ENCODE peak calls at places on chromosomes 2 and 18, in five cellular contexts. One of them, this sample, is unnamed.

GRCh38 chr2:39020383-39020782 is 100.5 kb downstream of the SOS1 start:
- DNase-seq in tibial artery: no peak
- DNase-seq in HCEC 1CT: no peak
- DNase-seq in NCI-H1105 treated with DMSO at 0.1 percent for 48 hours: no peak
- DNase-seq in renal cortical epithelial cell: no peak
- DNase-seq in this sample: no peak

GRCh38 chr2:217905906-217906305 is 96.9 kb downstream of the TNS1 start:
- DNase-seq in tibial artery: no peak
- DNase-seq in HCEC 1CT: no peak
- DNase-seq in NCI-H1105 treated with DMSO at 0.1 percent for 48 hours: no peak
- DNase-seq in renal cortical epithelial cell: no peak
- DNase-seq in this sample: no peak

GRCh38 chr2:17416891-17417391 is 101.3 kb downstream of the RAD51AP2 start:
- DNase-seq in tibial artery: no peak
- DNase-seq in HCEC 1CT: peak; percentile 97
- DNase-seq in NCI-H1105 treated with DMSO at 0.1 percent for 48 hours: no peak
- DNase-seq in renal cortical epithelial cell: peak; percentile 89
- DNase-seq in this sample: no peak

GRCh38 chr2:63424329-63425078 is 163.8 kb downstream of the WDPCP start:
- DNase-seq in tibial artery: no peak
- DNase-seq in HCEC 1CT: peak; percentile 57
- DNase-seq in NCI-H1105 treated with DMSO at 0.1 percent for 48 hours: peak; percentile 4
- DNase-seq in renal cortical epithelial cell: peak; percentile 29
- DNase-seq in this sample: no peak

GRCh38 chr2:100520224-100520623 is 42.6 kb upstream of the PDCL3 start:
- DNase-seq in tibial artery: no peak
- DNase-seq in HCEC 1CT: peak; percentile 23
- DNase-seq in NCI-H1105 treated with DMSO at 0.1 percent for 48 hours: no peak
- DNase-seq in renal cortical epithelial cell: no peak
- DNase-seq in this sample: no peak

GRCh38 chr2:115609978-115610377 is 1167.5 kb downstream of the DPP10 start:
- DNase-seq in tibial artery: no peak
- DNase-seq in HCEC 1CT: no peak
- DNase-seq in NCI-H1105 treated with DMSO at 0.1 percent for 48 hours: no peak
- DNase-seq in renal cortical epithelial cell: no peak
- DNase-seq in this sample: no peak

GRCh38 chr2:74119324-74119723 is 28.4 kb downstream of the BOLA3 start:
- DNase-seq in tibial artery: no peak
- DNase-seq in HCEC 1CT: no peak
- DNase-seq in NCI-H1105 treated with DMSO at 0.1 percent for 48 hours: no peak
- DNase-seq in renal cortical epithelial cell: peak; percentile 41
- DNase-seq in this sample: no peak

GRCh38 chr2:60278906-60279305 is 274.5 kb downstream of the BCL11A start:
- DNase-seq in tibial artery: no peak
- DNase-seq in HCEC 1CT: no peak
- DNase-seq in NCI-H1105 treated with DMSO at 0.1 percent for 48 hours: no peak
- DNase-seq in renal cortical epithelial cell: no peak
- DNase-seq in this sample: no peak

GRCh38 chr2:72108121-72108520 is 39.5 kb downstream of the CYP26B1 start:
- DNase-seq in tibial artery: no peak
- DNase-seq in HCEC 1CT: no peak
- DNase-seq in NCI-H1105 treated with DMSO at 0.1 percent for 48 hours: no peak
- DNase-seq in renal cortical epithelial cell: no peak
- DNase-seq in this sample: no peak

GRCh38 chr2:236161531-236161930 is 6.7 kb downstream of the GBX2 start:
- DNase-seq in tibial artery: no peak
- DNase-seq in HCEC 1CT: no peak
- DNase-seq in NCI-H1105 treated with DMSO at 0.1 percent for 48 hours: no peak
- DNase-seq in renal cortical epithelial cell: no peak
- DNase-seq in this sample: no peak

GRCh38 chr2:135785032-135785431 is 43.4 kb downstream of the UBXN4 start:
- DNase-seq in tibial artery: no peak
- DNase-seq in HCEC 1CT: no peak
- DNase-seq in NCI-H1105 treated with DMSO at 0.1 percent for 48 hours: no peak
- DNase-seq in renal cortical epithelial cell: no peak
- DNase-seq in this sample: no peak

GRCh38 chr2:46146866-46147502 is 150.2 kb upstream of the EPAS1 start:
- DNase-seq in tibial artery: no peak
- DNase-seq in HCEC 1CT: no peak
- DNase-seq in NCI-H1105 treated with DMSO at 0.1 percent for 48 hours: no peak
- DNase-seq in renal cortical epithelial cell: no peak
- DNase-seq in this sample: no peak

GRCh38 chr2:187825108-187825507 is 270.9 kb upstream of the TFPI start:
- DNase-seq in tibial artery: no peak
- DNase-seq in HCEC 1CT: no peak
- DNase-seq in NCI-H1105 treated with DMSO at 0.1 percent for 48 hours: no peak
- DNase-seq in renal cortical epithelial cell: no peak
- DNase-seq in this sample: no peak

GRCh38 chr2:121427187-121427689 is 103.4 kb upstream of the RNU4ATAC start:
- DNase-seq in tibial artery: no peak
- DNase-seq in HCEC 1CT: no peak
- DNase-seq in NCI-H1105 treated with DMSO at 0.1 percent for 48 hours: no peak
- DNase-seq in renal cortical epithelial cell: no peak
- DNase-seq in this sample: no peak

GRCh38 chr2:55165567-55165966 is 66.5 kb downstream of the CLHC1 start:
- DNase-seq in tibial artery: no peak
- DNase-seq in HCEC 1CT: peak; percentile 73
- DNase-seq in NCI-H1105 treated with DMSO at 0.1 percent for 48 hours: no peak
- DNase-seq in renal cortical epithelial cell: peak; percentile 78
- DNase-seq in this sample: no peak

GRCh38 chr2:117557626-117558025 is 256.9 kb upstream of the DDX18 start:
- DNase-seq in tibial artery: no peak
- DNase-seq in HCEC 1CT: no peak
- DNase-seq in NCI-H1105 treated with DMSO at 0.1 percent for 48 hours: no peak
- DNase-seq in renal cortical epithelial cell: no peak
- DNase-seq in this sample: no peak

GRCh38 chr2:178177066-178177679 is 17.1 kb upstream of the OSBPL6 start:
- DNase-seq in tibial artery: no peak
- DNase-seq in HCEC 1CT: peak; percentile 80
- DNase-seq in NCI-H1105 treated with DMSO at 0.1 percent for 48 hours: no peak
- DNase-seq in renal cortical epithelial cell: peak; percentile 65
- DNase-seq in this sample: no peak

GRCh38 chr2:199977984-199978415 is 22.6 kb downstream of the MAIP1 start:
- DNase-seq in tibial artery: no peak
- DNase-seq in HCEC 1CT: peak; percentile 80
- DNase-seq in NCI-H1105 treated with DMSO at 0.1 percent for 48 hours: no peak
- DNase-seq in renal cortical epithelial cell: peak; percentile 97
- DNase-seq in this sample: peak; percentile 79

GRCh38 chr2:100818003-100818605 is 1.8 kb upstream of the NPAS2 start:
- DNase-seq in tibial artery: no peak
- DNase-seq in HCEC 1CT: peak; percentile 57
- DNase-seq in NCI-H1105 treated with DMSO at 0.1 percent for 48 hours: no peak
- DNase-seq in renal cortical epithelial cell: peak; percentile 39
- DNase-seq in this sample: no peak

GRCh38 chr2:200272320-200272719 is 34.2 kb upstream of the SPATS2L start:
- DNase-seq in tibial artery: no peak
- DNase-seq in HCEC 1CT: no peak
- DNase-seq in NCI-H1105 treated with DMSO at 0.1 percent for 48 hours: no peak
- DNase-seq in renal cortical epithelial cell: no peak
- DNase-seq in this sample: no peak

GRCh38 chr2:158724803-158725271 is 70.3 kb upstream of the DAPL1 start:
- DNase-seq in tibial artery: no peak
- DNase-seq in HCEC 1CT: peak; percentile 35
- DNase-seq in NCI-H1105 treated with DMSO at 0.1 percent for 48 hours: no peak
- DNase-seq in renal cortical epithelial cell: peak; percentile 82
- DNase-seq in this sample: no peak

GRCh38 chr2:95050385-95051300 is 25.1 kb downstream of the MAL start:
- DNase-seq in tibial artery: no peak
- DNase-seq in HCEC 1CT: no peak
- DNase-seq in NCI-H1105 treated with DMSO at 0.1 percent for 48 hours: no peak
- DNase-seq in renal cortical epithelial cell: peak; percentile 71
- DNase-seq in this sample: no peak

GRCh38 chr2:178155524-178155923 is 38.8 kb upstream of the OSBPL6 start:
- DNase-seq in tibial artery: no peak
- DNase-seq in HCEC 1CT: no peak
- DNase-seq in NCI-H1105 treated with DMSO at 0.1 percent for 48 hours: no peak
- DNase-seq in renal cortical epithelial cell: no peak
- DNase-seq in this sample: no peak

GRCh38 chr2:72211777-72212515 is 64.3 kb upstream of the CYP26B1 start:
- DNase-seq in tibial artery: no peak
- DNase-seq in HCEC 1CT: no peak
- DNase-seq in NCI-H1105 treated with DMSO at 0.1 percent for 48 hours: no peak
- DNase-seq in renal cortical epithelial cell: peak; percentile 87
- DNase-seq in this sample: no peak

GRCh38 chr2:107719781-107720180 is 106.9 kb upstream of the RGPD4 start:
- DNase-seq in tibial artery: no peak
- DNase-seq in HCEC 1CT: no peak
- DNase-seq in NCI-H1105 treated with DMSO at 0.1 percent for 48 hours: no peak
- DNase-seq in renal cortical epithelial cell: no peak
- DNase-seq in this sample: no peak

GRCh38 chr18:76450452-76450851 is 44.6 kb downstream of the ZNF516 start:
- DNase-seq in tibial artery: no peak
- DNase-seq in HCEC 1CT: no peak
- DNase-seq in NCI-H1105 treated with DMSO at 0.1 percent for 48 hours: no peak
- DNase-seq in renal cortical epithelial cell: no peak
- DNase-seq in this sample: peak; percentile 41

GRCh38 chr2:73963385-73964120 is 21.2 kb upstream of the TET3 start:
- DNase-seq in tibial artery: no peak
- DNase-seq in HCEC 1CT: no peak
- DNase-seq in NCI-H1105 treated with DMSO at 0.1 percent for 48 hours: no peak
- DNase-seq in renal cortical epithelial cell: no peak
- DNase-seq in this sample: no peak